ENCODE peak calls at places on chromosomes 11 and 22, in five cellular contexts. One of them, this sample, is unnamed.
A peak's percentile ranks its signal among the peaks of the same experiment; 100 is the strongest.

GRCh38 chr11:58060939-58061672 is 30.4 kb downstream of the OR6Q1 start:
- DNase-seq in upper lobe of right lung: no peak
- DNase-seq in HTR-8/SVneo: no peak
- DNase-seq in body of pancreas: no peak
- DNase-seq in GM19239: no peak
- DNase-seq in this sample: no peak

GRCh38 chr11:3047637-3048036 is 9.6 kb downstream of the CARS1 start:
- DNase-seq in upper lobe of right lung: no peak
- DNase-seq in HTR-8/SVneo: no peak
- DNase-seq in body of pancreas: no peak
- DNase-seq in GM19239: no peak
- DNase-seq in this sample: no peak

GRCh38 chr22:44838316-44839016 is 86.1 kb downstream of the ARHGAP8 start:
- DNase-seq in upper lobe of right lung: no peak
- DNase-seq in HTR-8/SVneo: no peak
- DNase-seq in body of pancreas: no peak
- DNase-seq in GM19239: no peak
- DNase-seq in this sample: peak; percentile 20

GRCh38 chr11:116650052-116650451 is 122.7 kb downstream of the BUD13 start:
- DNase-seq in upper lobe of right lung: no peak
- DNase-seq in HTR-8/SVneo: no peak
- DNase-seq in body of pancreas: no peak
- DNase-seq in GM19239: no peak
- DNase-seq in this sample: no peak

GRCh38 chr22:23773247-23774113 is 831 bp downstream of the MMP11 start:
- DNase-seq in upper lobe of right lung: no peak
- DNase-seq in HTR-8/SVneo: no peak
- DNase-seq in body of pancreas: no peak
- DNase-seq in GM19239: no peak
- DNase-seq in this sample: no peak

GRCh38 chr22:29979645-29980303 is 96.8 kb downstream of the MTMR3 start:
- DNase-seq in upper lobe of right lung: no peak
- DNase-seq in HTR-8/SVneo: no peak
- DNase-seq in body of pancreas: no peak
- DNase-seq in GM19239: peak; percentile 23
- DNase-seq in this sample: no peak

GRCh38 chr11:117878314-117878938 is 2.0 kb upstream of the FXYD6 start:
- DNase-seq in upper lobe of right lung: no peak
- DNase-seq in HTR-8/SVneo: no peak
- DNase-seq in body of pancreas: no peak
- DNase-seq in GM19239: no peak
- DNase-seq in this sample: no peak

GRCh38 chr11:61384271-61385242 is 7.8 kb upstream of the TMEM216 start:
- DNase-seq in upper lobe of right lung: peak; percentile 36
- DNase-seq in HTR-8/SVneo: no peak
- DNase-seq in body of pancreas: no peak
- DNase-seq in GM19239: no peak
- DNase-seq in this sample: no peak

GRCh38 chr22:45640941-45641621 is 30.6 kb upstream of the ATXN10 start:
- DNase-seq in upper lobe of right lung: peak; percentile 62
- DNase-seq in HTR-8/SVneo: no peak
- DNase-seq in body of pancreas: no peak
- DNase-seq in GM19239: no peak
- DNase-seq in this sample: no peak

GRCh38 chr11:14288189-14288935 is 70.6 kb downstream of the RRAS2 start:
- DNase-seq in upper lobe of right lung: no peak
- DNase-seq in HTR-8/SVneo: no peak
- DNase-seq in body of pancreas: no peak
- DNase-seq in GM19239: no peak
- DNase-seq in this sample: no peak

GRCh38 chr11:78730267-78730824 is 155.7 kb upstream of the NARS2 start:
- DNase-seq in upper lobe of right lung: no peak
- DNase-seq in HTR-8/SVneo: no peak
- DNase-seq in body of pancreas: no peak
- DNase-seq in GM19239: no peak
- DNase-seq in this sample: no peak

GRCh38 chr11:86805873-86806310 is 5.5 kb downstream of the PRSS23 start:
- DNase-seq in upper lobe of right lung: no peak
- DNase-seq in HTR-8/SVneo: no peak
- DNase-seq in body of pancreas: no peak
- DNase-seq in GM19239: no peak
- DNase-seq in this sample: no peak

GRCh38 chr22:27114186-27114585 is 456.8 kb downstream of the MIAT start:
- DNase-seq in upper lobe of right lung: no peak
- DNase-seq in HTR-8/SVneo: no peak
- DNase-seq in body of pancreas: no peak
- DNase-seq in GM19239: no peak
- DNase-seq in this sample: no peak

GRCh38 chr22:26610072-26610958 is 7.5 kb downstream of the CRYBB1 start:
- DNase-seq in upper lobe of right lung: no peak
- DNase-seq in HTR-8/SVneo: peak; percentile 52
- DNase-seq in body of pancreas: peak; percentile 10
- DNase-seq in GM19239: peak; percentile 76
- DNase-seq in this sample: no peak

GRCh38 chr22:21961886-21962654 is 9.4 kb upstream of the PPM1F start:
- DNase-seq in upper lobe of right lung: no peak
- DNase-seq in HTR-8/SVneo: no peak
- DNase-seq in body of pancreas: peak; percentile 58
- DNase-seq in GM19239: no peak
- DNase-seq in this sample: no peak

GRCh38 chr11:469684-470667 is 19.9 kb downstream of the PTDSS2 start:
- DNase-seq in upper lobe of right lung: peak; percentile 79
- DNase-seq in HTR-8/SVneo: peak; percentile 64
- DNase-seq in body of pancreas: peak; percentile 63
- DNase-seq in GM19239: no peak
- DNase-seq in this sample: no peak

GRCh38 chr22:49825436-49825835 is 2.2 kb downstream of the BRD1 start:
- DNase-seq in upper lobe of right lung: no peak
- DNase-seq in HTR-8/SVneo: no peak
- DNase-seq in body of pancreas: no peak
- DNase-seq in GM19239: no peak
- DNase-seq in this sample: no peak

GRCh38 chr11:78380615-78381029 is 37.0 kb downstream of the GAB2 start:
- DNase-seq in upper lobe of right lung: no peak
- DNase-seq in HTR-8/SVneo: peak; percentile 38
- DNase-seq in body of pancreas: no peak
- DNase-seq in GM19239: no peak
- DNase-seq in this sample: no peak

GRCh38 chr22:19805821-19806212 is 45.2 kb downstream of the TBX1 start:
- DNase-seq in upper lobe of right lung: peak; percentile 26
- DNase-seq in HTR-8/SVneo: no peak
- DNase-seq in body of pancreas: no peak
- DNase-seq in GM19239: no peak
- DNase-seq in this sample: no peak

GRCh38 chr11:2272241-2272945 is 2.0 kb upstream of the ASCL2 start:
- DNase-seq in upper lobe of right lung: peak; percentile 42
- DNase-seq in HTR-8/SVneo: no peak
- DNase-seq in body of pancreas: no peak
- DNase-seq in GM19239: no peak
- DNase-seq in this sample: no peak

GRCh38 chr11:270451-271208 is 7.6 kb upstream of the NLRP6 start:
- DNase-seq in upper lobe of right lung: peak; percentile 63
- DNase-seq in HTR-8/SVneo: no peak
- DNase-seq in body of pancreas: no peak
- DNase-seq in GM19239: no peak
- DNase-seq in this sample: no peak

GRCh38 chr11:829946-830294 is 2.2 kb downstream of the CRACR2B start:
- DNase-seq in upper lobe of right lung: no peak
- DNase-seq in HTR-8/SVneo: no peak
- DNase-seq in body of pancreas: no peak
- DNase-seq in GM19239: no peak
- DNase-seq in this sample: no peak

GRCh38 chr11:6132431-6132830 is 24.9 kb downstream of the OR56B4 start:
- DNase-seq in upper lobe of right lung: no peak
- DNase-seq in HTR-8/SVneo: no peak
- DNase-seq in body of pancreas: no peak
- DNase-seq in GM19239: no peak
- DNase-seq in this sample: no peak

GRCh38 chr11:75554258-75555022 is 7.6 kb upstream of the SERPINH1 start:
- DNase-seq in upper lobe of right lung: peak; percentile 85
- DNase-seq in HTR-8/SVneo: no peak
- DNase-seq in body of pancreas: peak; percentile 71
- DNase-seq in GM19239: no peak
- DNase-seq in this sample: no peak

GRCh38 chr22:20230777-20231420 is 37.2 kb downstream of the RTN4R start:
- DNase-seq in upper lobe of right lung: no peak
- DNase-seq in HTR-8/SVneo: no peak
- DNase-seq in body of pancreas: no peak
- DNase-seq in GM19239: no peak
- DNase-seq in this sample: no peak

GRCh38 chr22:20137671-20138416 is 6.2 kb downstream of the ZDHHC8 start:
- DNase-seq in upper lobe of right lung: no peak
- DNase-seq in HTR-8/SVneo: no peak
- DNase-seq in body of pancreas: no peak
- DNase-seq in GM19239: no peak
- DNase-seq in this sample: no peak

GRCh38 chr11:2166091-2166851 is 5.3 kb upstream of the INS start:
- DNase-seq in upper lobe of right lung: no peak
- DNase-seq in HTR-8/SVneo: no peak
- DNase-seq in body of pancreas: no peak
- DNase-seq in GM19239: no peak
- DNase-seq in this sample: no peak

GRCh38 chr11:122661182-122661945 is 5.8 kb downstream of the UBASH3B start:
- DNase-seq in upper lobe of right lung: no peak
- DNase-seq in HTR-8/SVneo: peak; percentile 75
- DNase-seq in body of pancreas: no peak
- DNase-seq in GM19239: no peak
- DNase-seq in this sample: no peak

GRCh38 chr11:11416917-11417316 is 63.9 kb upstream of the CSNK2A3 start:
- DNase-seq in upper lobe of right lung: no peak
- DNase-seq in HTR-8/SVneo: peak; percentile 15
- DNase-seq in body of pancreas: no peak
- DNase-seq in GM19239: no peak
- DNase-seq in this sample: no peak

GRCh38 chr22:50398698-50399648 is 55.8 kb downstream of the PPP6R2 start:
- DNase-seq in upper lobe of right lung: no peak
- DNase-seq in HTR-8/SVneo: no peak
- DNase-seq in body of pancreas: peak; percentile 77
- DNase-seq in GM19239: no peak
- DNase-seq in this sample: no peak

GRCh38 chr22:33126881-33127280 is 68.7 kb upstream of the SYN3 start:
- DNase-seq in upper lobe of right lung: no peak
- DNase-seq in HTR-8/SVneo: no peak
- DNase-seq in body of pancreas: no peak
- DNase-seq in GM19239: no peak
- DNase-seq in this sample: no peak

GRCh38 chr11:122091850-122092249 is 24.2 kb downstream of the BLID start:
- DNase-seq in upper lobe of right lung: no peak
- DNase-seq in HTR-8/SVneo: no peak
- DNase-seq in body of pancreas: no peak
- DNase-seq in GM19239: no peak
- DNase-seq in this sample: no peak

GRCh38 chr11:78138694-78139421 is 568 bp downstream of the ALG8 start:
- DNase-seq in upper lobe of right lung: no peak
- DNase-seq in HTR-8/SVneo: peak; percentile 27
- DNase-seq in body of pancreas: no peak
- DNase-seq in GM19239: peak; percentile 23
- DNase-seq in this sample: no peak

GRCh38 chr11:120401506-120401905 is 65.3 kb downstream of the ARHGEF12 start:
- DNase-seq in upper lobe of right lung: no peak
- DNase-seq in HTR-8/SVneo: no peak
- DNase-seq in body of pancreas: no peak
- DNase-seq in GM19239: no peak
- DNase-seq in this sample: no peak

GRCh38 chr11:61173456-61173855 is 12.2 kb upstream of the VPS37C start:
- DNase-seq in upper lobe of right lung: no peak
- DNase-seq in HTR-8/SVneo: peak; percentile 34
- DNase-seq in body of pancreas: peak; percentile 47
- DNase-seq in GM19239: no peak
- DNase-seq in this sample: no peak

GRCh38 chr22:43925433-43926348 is 2.1 kb downstream of the PNPLA3 start:
- DNase-seq in upper lobe of right lung: peak; percentile 71
- DNase-seq in HTR-8/SVneo: no peak
- DNase-seq in body of pancreas: no peak
- DNase-seq in GM19239: no peak
- DNase-seq in this sample: no peak